ENCODE peak calls at places on chromosome 6, in seven cellular contexts. One of them, this sample, is unnamed. For H3K36me3, the result is how much of the 10 kb centered on the place peaks cover.

GRCh38 chr6:169337881-169338445 is 84.3 kb upstream of the THBS2 start:
- DNase-seq in Karpas-422: no peak
- DNase-seq in small intestine: no peak
- DNase-seq in CD8-positive, alpha-beta T cell: no peak
- DNase-seq in tibial nerve: no peak
- DNase-seq in GM23248: peak
- DNase-seq in adrenal gland: no peak
- DNase-seq in this sample: no peak

GRCh38 chr6:157613011-157613522 is 210.0 kb upstream of the SNX9 start:
- DNase-seq in small intestine: peak
- DNase-seq in CD8-positive, alpha-beta T cell: no peak
- DNase-seq in tibial nerve: no peak
- DNase-seq in adrenal gland: no peak
- DNase-seq in GM23248: peak
- DNase-seq in Karpas-422: no peak
- DNase-seq in this sample: no peak

GRCh38 chr6:87574237-87574636 is 15.6 kb downstream of the RARS2 start:
- DNase-seq in GM23248: no peak
- DNase-seq in CD8-positive, alpha-beta T cell: no peak
- DNase-seq in adrenal gland: no peak
- DNase-seq in Karpas-422: no peak
- DNase-seq in tibial nerve: no peak
- DNase-seq in small intestine: peak
- DNase-seq in this sample: no peak

GRCh38 chr6:42136508-42137191 is 5.8 kb downstream of the C6orf132 start:
- DNase-seq in small intestine: peak
- DNase-seq in tibial nerve: no peak
- DNase-seq in GM23248: peak
- DNase-seq in Karpas-422: peak
- DNase-seq in adrenal gland: peak
- DNase-seq in CD8-positive, alpha-beta T cell: peak
- DNase-seq in this sample: no peak

GRCh38 chr6:11851405-11851804 is 72.8 kb upstream of the ADTRP start:
- DNase-seq in adrenal gland: no peak
- DNase-seq in tibial nerve: no peak
- DNase-seq in CD8-positive, alpha-beta T cell: no peak
- DNase-seq in GM23248: peak
- DNase-seq in Karpas-422: no peak
- DNase-seq in small intestine: no peak
- DNase-seq in this sample: no peak

GRCh38 chr6:113697642-113698410 is 159.3 kb upstream of the MARCKS start:
- DNase-seq in Karpas-422: no peak
- DNase-seq in GM23248: peak
- DNase-seq in tibial nerve: no peak
- DNase-seq in small intestine: no peak
- DNase-seq in adrenal gland: no peak
- DNase-seq in CD8-positive, alpha-beta T cell: no peak
- DNase-seq in this sample: no peak

GRCh38 chr6:6806793-6807518 is 218.4 kb downstream of the LY86 start:
- DNase-seq in tibial nerve: peak
- DNase-seq in Karpas-422: no peak
- DNase-seq in GM23248: no peak
- DNase-seq in CD8-positive, alpha-beta T cell: no peak
- DNase-seq in adrenal gland: peak
- DNase-seq in small intestine: no peak
- DNase-seq in this sample: peak

GRCh38 chr6:86306210-86306609 is 631.1 kb upstream of the HTR1E start:
- DNase-seq in adrenal gland: no peak
- DNase-seq in Karpas-422: no peak
- DNase-seq in GM23248: no peak
- DNase-seq in small intestine: no peak
- DNase-seq in CD8-positive, alpha-beta T cell: no peak
- DNase-seq in tibial nerve: no peak
- DNase-seq in this sample: no peak

GRCh38 chr6:128605961-128606360 is 85.6 kb upstream of the PTPRK start:
- DNase-seq in small intestine: no peak
- DNase-seq in CD8-positive, alpha-beta T cell: no peak
- DNase-seq in adrenal gland: no peak
- DNase-seq in GM23248: peak
- DNase-seq in Karpas-422: no peak
- DNase-seq in tibial nerve: no peak
- DNase-seq in this sample: no peak

GRCh38 chr6:89298680-89299450 is 16.2 kb downstream of the GABRR2 start:
- DNase-seq in small intestine: no peak
- DNase-seq in adrenal gland: no peak
- DNase-seq in tibial nerve: no peak
- DNase-seq in CD8-positive, alpha-beta T cell: peak
- DNase-seq in Karpas-422: no peak
- DNase-seq in GM23248: peak
- DNase-seq in this sample: no peak

GRCh38 chr6:169906741-169907418 is 155.5 kb downstream of the ERMARD start:
- DNase-seq in Karpas-422: no peak
- DNase-seq in tibial nerve: no peak
- DNase-seq in adrenal gland: no peak
- DNase-seq in GM23248: no peak
- DNase-seq in CD8-positive, alpha-beta T cell: no peak
- DNase-seq in small intestine: no peak
- DNase-seq in this sample: peak

GRCh38 chr6:4313044-4313686 is 177.8 kb upstream of the ECI2 start:
- DNase-seq in GM23248: peak
- DNase-seq in adrenal gland: peak
- DNase-seq in tibial nerve: no peak
- DNase-seq in CD8-positive, alpha-beta T cell: no peak
- DNase-seq in Karpas-422: no peak
- DNase-seq in small intestine: peak
- DNase-seq in this sample: peak

GRCh38 chr6:138514860-138515540 is 15.7 kb upstream of the NHSL1 start:
- DNase-seq in tibial nerve: no peak
- DNase-seq in small intestine: no peak
- DNase-seq in adrenal gland: no peak
- DNase-seq in CD8-positive, alpha-beta T cell: peak
- DNase-seq in GM23248: no peak
- DNase-seq in Karpas-422: no peak
- DNase-seq in this sample: no peak

DNA sequence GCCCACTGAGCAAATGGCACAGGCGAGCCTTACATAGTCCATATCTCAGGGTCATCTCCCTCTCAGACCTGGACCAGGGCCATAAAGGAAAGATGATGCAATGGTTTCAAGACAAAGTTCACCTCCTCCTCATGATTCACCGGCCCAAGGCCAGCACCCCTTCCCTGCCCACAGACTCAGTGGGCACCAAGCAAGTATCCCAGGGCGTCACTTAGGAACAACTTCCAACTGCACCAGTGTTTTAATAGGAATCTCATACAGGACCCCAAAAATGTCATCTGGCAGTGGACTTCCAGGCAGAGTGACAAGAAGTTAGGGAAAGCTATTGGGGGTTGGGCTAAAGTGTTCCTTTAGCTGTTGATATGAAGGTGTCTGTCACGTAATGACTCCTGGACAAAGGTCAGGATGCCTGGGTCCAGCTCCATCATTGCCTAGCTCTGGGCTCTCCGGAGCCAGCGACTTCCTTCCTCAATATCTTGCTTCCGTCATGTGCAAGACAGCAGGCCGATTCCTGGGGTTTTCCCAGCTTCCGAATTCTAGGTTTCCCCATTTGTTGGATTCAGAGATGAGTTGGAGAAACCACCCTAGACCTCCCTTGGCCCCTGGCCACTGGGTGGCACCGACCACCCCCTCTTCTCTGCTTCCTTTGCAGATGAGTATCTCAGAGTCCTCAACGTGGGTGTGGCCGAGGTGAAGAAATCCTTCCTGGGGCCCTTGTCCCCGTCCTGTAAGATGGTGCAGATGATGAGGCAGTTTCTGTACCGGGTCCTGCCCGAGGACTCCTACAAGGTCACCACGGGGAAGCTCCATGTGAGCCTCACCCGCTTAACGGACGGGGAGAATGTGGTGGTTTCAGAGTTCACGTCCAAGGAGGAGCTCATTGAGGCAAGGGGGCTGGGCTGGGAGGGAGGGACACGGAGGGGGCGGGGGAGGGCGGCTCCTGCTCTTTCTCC is 21.1 kb downstream of the PNPLA1 start:
- DNase-seq in CD8-positive, alpha-beta T cell: no peak
- DNase-seq in small intestine: peak
- DNase-seq in adrenal gland: peak
- DNase-seq in tibial nerve: no peak
- DNase-seq in GM23248: peak
- DNase-seq in Karpas-422: no peak
- DNase-seq in this sample: no peak
- H3K36me3 ChIP-seq in CD8-positive, alpha-beta T cell: under half
- H3K36me3 ChIP-seq in small intestine: under half
- H3K36me3 ChIP-seq in adrenal gland: under half
- H3K36me3 ChIP-seq in tibial nerve: under half
- H3K36me3 ChIP-seq in GM23248: under half
- H3K36me3 ChIP-seq in Karpas-422: under half
- H3K36me3 ChIP-seq in this sample: under half

GRCh38 chr6:70506321-70506720 is 60.4 kb upstream of the SDHAF4 start:
- DNase-seq in tibial nerve: no peak
- DNase-seq in adrenal gland: no peak
- DNase-seq in small intestine: no peak
- DNase-seq in GM23248: no peak
- DNase-seq in Karpas-422: no peak
- DNase-seq in CD8-positive, alpha-beta T cell: no peak
- DNase-seq in this sample: no peak
- H3K36me3 ChIP-seq in tibial nerve: half or more
- H3K36me3 ChIP-seq in adrenal gland: under half
- H3K36me3 ChIP-seq in small intestine: under half
- H3K36me3 ChIP-seq in GM23248: under half
- H3K36me3 ChIP-seq in Karpas-422: under half
- H3K36me3 ChIP-seq in CD8-positive, alpha-beta T cell: under half
- H3K36me3 ChIP-seq in this sample: under half

DNA sequence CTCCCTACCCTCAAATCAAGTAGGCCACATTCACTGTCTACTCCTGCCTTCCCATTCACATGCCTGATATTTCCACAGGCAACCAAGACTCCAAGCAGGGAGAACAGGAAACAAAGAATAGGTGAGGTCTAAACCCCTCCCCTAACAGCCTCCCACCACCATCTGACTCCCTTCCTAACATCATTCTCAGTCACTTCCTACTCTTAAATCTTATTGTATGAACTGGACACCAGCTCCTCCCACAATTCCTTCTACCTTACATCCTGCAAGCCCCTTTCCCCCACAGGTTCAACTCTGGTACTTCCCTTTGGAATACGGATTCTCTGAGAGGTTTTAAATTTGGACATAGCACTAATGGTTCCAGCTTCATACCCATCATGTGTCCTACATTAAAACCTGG is 944 bp upstream of the C6orf136 start:
- DNase-seq in tibial nerve: no peak
- DNase-seq in CD8-positive, alpha-beta T cell: no peak
- DNase-seq in Karpas-422: no peak
- DNase-seq in small intestine: no peak
- DNase-seq in adrenal gland: no peak
- DNase-seq in GM23248: no peak
- DNase-seq in this sample: no peak
- H3K36me3 ChIP-seq in tibial nerve: half or more
- H3K36me3 ChIP-seq in CD8-positive, alpha-beta T cell: under half
- H3K36me3 ChIP-seq in Karpas-422: under half
- H3K36me3 ChIP-seq in small intestine: under half
- H3K36me3 ChIP-seq in adrenal gland: under half
- H3K36me3 ChIP-seq in GM23248: under half
- H3K36me3 ChIP-seq in this sample: half or more

DNA sequence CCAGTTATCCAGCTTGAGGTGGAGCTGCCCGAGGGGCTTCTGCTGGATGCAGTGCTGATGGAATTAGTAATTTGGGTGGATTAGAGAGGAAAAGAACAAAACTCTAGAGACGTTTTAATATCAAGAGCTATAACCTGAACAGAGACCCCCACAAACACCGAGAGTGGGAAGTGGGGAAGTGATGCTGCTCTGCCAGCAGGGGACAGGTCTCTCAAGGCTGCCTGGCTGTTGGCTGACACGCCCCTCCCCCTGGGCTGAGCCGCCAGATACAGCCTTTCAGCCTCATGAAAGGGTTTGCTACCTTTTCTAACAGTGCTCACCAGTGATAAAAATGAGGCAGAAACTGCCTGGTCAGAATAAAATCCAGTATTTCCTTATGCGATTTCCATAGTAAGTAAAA is 9.6 kb downstream of the LEMD2 start:
- DNase-seq in adrenal gland: no peak
- DNase-seq in Karpas-422: no peak
- DNase-seq in small intestine: no peak
- DNase-seq in GM23248: no peak
- DNase-seq in CD8-positive, alpha-beta T cell: no peak
- DNase-seq in tibial nerve: no peak
- DNase-seq in this sample: no peak
- H3K36me3 ChIP-seq in adrenal gland: half or more
- H3K36me3 ChIP-seq in Karpas-422: under half
- H3K36me3 ChIP-seq in small intestine: half or more
- H3K36me3 ChIP-seq in GM23248: half or more
- H3K36me3 ChIP-seq in CD8-positive, alpha-beta T cell: half or more
- H3K36me3 ChIP-seq in tibial nerve: half or more
- H3K36me3 ChIP-seq in this sample: half or more

GRCh38 chr6:37316071-37316470 is 37.7 kb upstream of the RNF8 start:
- DNase-seq in small intestine: no peak
- DNase-seq in Karpas-422: no peak
- DNase-seq in adrenal gland: no peak
- DNase-seq in CD8-positive, alpha-beta T cell: no peak
- DNase-seq in tibial nerve: no peak
- DNase-seq in GM23248: no peak
- DNase-seq in this sample: no peak
- H3K36me3 ChIP-seq in small intestine: under half
- H3K36me3 ChIP-seq in Karpas-422: under half
- H3K36me3 ChIP-seq in adrenal gland: half or more
- H3K36me3 ChIP-seq in CD8-positive, alpha-beta T cell: under half
- H3K36me3 ChIP-seq in tibial nerve: half or more
- H3K36me3 ChIP-seq in GM23248: under half
- H3K36me3 ChIP-seq in this sample: under half

GRCh38 chr6:132487762-132488161 is 25.2 kb downstream of the STX7 start:
- DNase-seq in adrenal gland: no peak
- DNase-seq in CD8-positive, alpha-beta T cell: no peak
- DNase-seq in tibial nerve: no peak
- DNase-seq in Karpas-422: no peak
- DNase-seq in small intestine: no peak
- DNase-seq in GM23248: no peak
- DNase-seq in this sample: no peak

GRCh38 chr6:132490024-132490423 is 22.9 kb downstream of the STX7 start:
- DNase-seq in Karpas-422: peak
- DNase-seq in GM23248: peak
- DNase-seq in small intestine: no peak
- DNase-seq in CD8-positive, alpha-beta T cell: no peak
- DNase-seq in adrenal gland: peak
- DNase-seq in tibial nerve: peak
- DNase-seq in this sample: peak

GRCh38 chr6:132491303-132491702 is 21.6 kb downstream of the STX7 start:
- DNase-seq in Karpas-422: peak
- DNase-seq in adrenal gland: peak
- DNase-seq in GM23248: peak
- DNase-seq in CD8-positive, alpha-beta T cell: no peak
- DNase-seq in tibial nerve: peak
- DNase-seq in small intestine: no peak
- DNase-seq in this sample: no peak

GRCh38 chr6:132490478-132491204 is 22.3 kb downstream of the STX7 start:
- DNase-seq in CD8-positive, alpha-beta T cell: no peak
- DNase-seq in tibial nerve: no peak
- DNase-seq in small intestine: no peak
- DNase-seq in Karpas-422: peak
- DNase-seq in adrenal gland: no peak
- DNase-seq in GM23248: peak
- DNase-seq in this sample: no peak

GRCh38 chr6:132489376-132489775 is 23.5 kb downstream of the STX7 start:
- DNase-seq in CD8-positive, alpha-beta T cell: no peak
- DNase-seq in adrenal gland: no peak
- DNase-seq in GM23248: no peak
- DNase-seq in small intestine: no peak
- DNase-seq in Karpas-422: no peak
- DNase-seq in tibial nerve: no peak
- DNase-seq in this sample: no peak
- H3K36me3 ChIP-seq in CD8-positive, alpha-beta T cell: under half
- H3K36me3 ChIP-seq in adrenal gland: under half
- H3K36me3 ChIP-seq in GM23248: under half
- H3K36me3 ChIP-seq in small intestine: under half
- H3K36me3 ChIP-seq in Karpas-422: half or more
- H3K36me3 ChIP-seq in tibial nerve: under half
- H3K36me3 ChIP-seq in this sample: under half

GRCh38 chr6:31308845-31309175 is 36.9 kb upstream of the HLA-C start:
- DNase-seq in tibial nerve: no peak
- DNase-seq in Karpas-422: no peak
- DNase-seq in GM23248: no peak
- DNase-seq in small intestine: no peak
- DNase-seq in adrenal gland: no peak
- DNase-seq in CD8-positive, alpha-beta T cell: no peak
- DNase-seq in this sample: no peak
- H3K36me3 ChIP-seq in tibial nerve: under half
- H3K36me3 ChIP-seq in Karpas-422: under half
- H3K36me3 ChIP-seq in GM23248: under half
- H3K36me3 ChIP-seq in small intestine: under half
- H3K36me3 ChIP-seq in adrenal gland: under half
- H3K36me3 ChIP-seq in CD8-positive, alpha-beta T cell: under half
- H3K36me3 ChIP-seq in this sample: under half